ENCODE peak calls at places on chromosomes 16 and 17, in nine cellular contexts. L, H, D, B, Q, V, G, P and U are unnamed samples.

GRCh38 chr16:424623-425081 is 797 bp upstream of the RAB11FIP3 start:
- DNase-seq in Q (no peak), D (peak), V (peak), G (no peak), L (no peak), H (peak), B (peak), P (peak), U (no peak)

GRCh38 chr16:24525970-24526559 is 13.3 kb upstream of the RBBP6 start:
- DNase-seq in L (peak), B (peak), P (peak), G (no peak), Q (no peak), V (no peak), H (no peak), D (peak), U (peak)

GRCh38 chr17:65131946-65132345 is 5.2 kb upstream of the RGS9 start:
- DNase-seq in D (no peak), G (peak), V (no peak), L (no peak), Q (peak), B (no peak), H (no peak), P (peak), U (no peak)

GRCh38 chr17:66963521-66964082 is 905 bp upstream of the CACNG4 start:
- DNase-seq in H (no peak), Q (no peak), L (no peak), G (no peak), B (no peak), P (no peak), V (no peak), D (no peak), U (no peak)

GRCh38 chr17:18006495-18007239 is 32.3 kb downstream of the ATPAF2 start:
- DNase-seq in P (no peak), G (no peak), D (no peak), Q (no peak), V (no peak), B (no peak), L (no peak), H (no peak), U (no peak)

GRCh38 chr17:2239882-2240430 is 63.6 kb downstream of the SMG6 start:
- DNase-seq in G (no peak), V (no peak), L (peak), H (peak), P (peak), D (peak), B (no peak), Q (peak), U (peak)

GRCh38 chr17:8072339-8072726 is 15.2 kb downstream of the ALOX12B start:
- DNase-seq in Q (no peak), D (no peak), V (no peak), G (no peak), L (no peak), P (no peak), H (no peak), B (no peak), U (no peak)

GRCh38 chr16:72739577-72739976 is 308.4 kb downstream of the ZFHX3 start:
- DNase-seq in V (no peak), G (peak), P (peak), Q (no peak), D (no peak), H (no peak), L (peak), B (no peak), U (peak)

DNA sequence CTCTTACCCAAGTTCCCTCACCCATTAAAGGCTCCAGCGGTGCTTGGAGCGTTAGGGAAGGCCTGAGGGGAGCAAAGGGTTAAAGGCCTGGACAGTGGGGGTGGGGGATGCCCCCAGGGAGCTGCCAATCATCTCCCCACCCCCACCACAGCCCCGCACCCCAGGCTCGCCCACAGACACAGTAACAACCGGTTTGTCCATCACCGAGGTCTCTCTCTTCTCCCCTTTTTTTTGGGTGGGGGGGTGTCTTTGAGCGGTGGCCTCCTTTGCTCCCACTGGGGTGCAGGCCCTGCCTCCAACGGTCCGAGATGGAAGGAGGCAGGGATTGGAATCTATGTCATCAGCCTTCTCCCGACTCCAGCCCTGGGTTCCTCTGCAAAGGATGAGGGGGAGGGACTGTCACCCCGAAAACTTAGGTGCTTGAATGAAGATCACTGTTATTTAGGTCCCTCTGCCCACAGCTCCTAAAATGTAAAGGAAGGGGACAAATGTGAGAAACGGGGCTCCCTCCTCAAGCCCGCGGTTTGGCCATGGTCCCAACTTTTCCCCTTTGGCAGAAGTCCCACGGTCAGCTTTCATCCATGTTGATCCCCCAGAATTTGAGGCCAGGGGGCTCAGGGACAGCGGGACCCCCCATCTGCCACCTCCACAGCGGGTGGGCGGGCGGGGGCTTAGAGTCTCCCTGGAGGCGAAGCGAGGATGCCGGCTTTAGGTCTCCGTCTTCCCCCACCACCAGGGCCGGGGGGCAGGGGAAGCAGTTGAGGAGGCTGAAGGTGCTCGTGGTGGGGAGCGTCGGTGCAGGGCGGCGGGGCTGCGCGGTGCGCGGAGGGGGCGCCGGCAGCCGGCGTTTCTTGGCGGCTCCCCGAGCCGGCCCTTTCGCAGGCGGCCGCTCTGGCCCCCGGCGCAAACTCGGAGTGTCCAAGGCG is 1.7 kb downstream of the EPOP start:
- DNase-seq in P (no peak), B (no peak), V (no peak), H (no peak), Q (no peak), G (no peak), L (no peak), D (no peak), U (no peak)
- H3K4me3 ChIP-seq in P (no peak), B (peak), V (peak), H (peak), Q (no peak), G (no peak), L (peak), D (peak), U (no peak)

DNA sequence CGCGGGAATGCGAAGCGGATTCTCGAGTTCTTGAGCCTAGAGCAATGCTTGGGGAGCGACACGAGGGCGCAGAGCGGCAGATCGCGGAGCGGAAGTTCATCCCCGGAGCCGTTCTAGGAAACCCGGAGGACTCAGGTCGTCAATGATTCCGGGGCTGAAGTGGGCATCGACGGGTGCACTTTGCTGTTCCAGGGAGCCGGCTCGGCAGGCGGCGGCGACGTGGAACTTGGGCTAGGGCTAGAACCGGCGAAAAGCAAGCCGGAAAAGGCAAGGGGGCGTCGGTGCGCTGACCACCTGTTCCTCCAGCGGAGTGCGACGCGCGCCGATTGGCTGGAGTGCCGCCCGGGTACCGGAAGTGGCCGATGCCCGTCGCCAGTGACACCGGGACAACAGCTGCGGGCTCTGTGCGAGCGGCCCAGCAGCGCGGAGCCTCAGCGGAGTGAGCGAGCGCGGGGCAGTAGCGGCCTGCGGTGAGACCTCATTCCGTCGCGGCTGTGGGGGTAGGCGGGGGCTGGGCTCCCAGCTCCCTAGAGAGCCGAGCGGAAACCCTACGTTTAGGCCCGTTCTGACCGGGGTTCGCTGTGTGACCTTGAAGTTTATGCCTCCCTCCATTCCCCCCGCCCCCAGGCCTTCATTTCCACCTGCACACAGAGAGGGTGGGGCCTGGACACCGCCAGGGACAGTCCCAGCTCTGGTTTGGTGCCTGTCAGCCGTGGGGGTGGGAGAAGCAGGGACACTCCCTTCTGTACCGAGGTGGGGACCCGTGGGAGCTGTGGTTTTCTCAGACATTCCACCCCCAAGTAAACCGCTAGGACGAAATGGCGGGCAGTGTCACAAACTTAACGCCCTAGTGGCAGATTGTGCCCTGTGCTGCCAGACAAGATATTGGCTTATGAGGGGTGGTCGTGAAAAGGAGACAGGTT is at the start of gene ZFP3:
- DNase-seq in L (peak), V (peak), P (peak), B (peak), G (peak), D (peak), H (peak), Q (peak), U (peak)
- TF ChIP-seq CTCF in L (no peak), V (no peak), P (no peak), B (no peak), G (no peak), D (peak), H (no peak), Q (peak), U (no peak)

GRCh38 chr16:56422896-56423441 is 2.4 kb downstream of the AMFR start:
- DNase-seq in V (no peak), L (no peak), G (no peak), Q (no peak), D (no peak), H (no peak), P (no peak), B (no peak), U (no peak)

GRCh38 chr16:56423584-56424403 is 1.6 kb downstream of the AMFR start:
- DNase-seq in B (no peak), P (no peak), D (no peak), G (no peak), V (no peak), H (no peak), Q (no peak), L (no peak), U (no peak)

GRCh38 chr16:56420613-56421012 is 4.7 kb downstream of the AMFR start:
- DNase-seq in G (no peak), Q (no peak), H (no peak), P (no peak), V (no peak), D (no peak), L (no peak), B (no peak), U (no peak)

GRCh38 chr16:56421313-56421712 is 4.0 kb downstream of the AMFR start:
- DNase-seq in P (no peak), H (no peak), D (no peak), Q (no peak), B (no peak), L (no peak), G (no peak), V (no peak), U (no peak)

GRCh38 chr16:56421976-56422669 is 3.2 kb downstream of the AMFR start:
- DNase-seq in Q (no peak), B (no peak), G (no peak), H (no peak), P (no peak), L (no peak), V (no peak), D (no peak), U (no peak)
- H3K4me3 ChIP-seq in Q (no peak), B (no peak), G (no peak), H (no peak), P (no peak), L (peak), V (no peak), D (no peak), U (no peak)

GRCh38 chr16:49604602-49605001 is 231.0 kb downstream of the C16orf78 start:
- DNase-seq in B (no peak), G (no peak), L (no peak), H (no peak), D (no peak), V (no peak), P (no peak), Q (no peak), U (no peak)

GRCh38 chr16:49603956-49604355 is 230.4 kb downstream of the C16orf78 start:
- DNase-seq in D (no peak), Q (no peak), G (no peak), L (no peak), B (no peak), H (no peak), P (no peak), V (no peak), U (no peak)

GRCh38 chr16:49608095-49608494 is 234.5 kb downstream of the C16orf78 start:
- DNase-seq in G (no peak), V (peak), Q (no peak), H (no peak), L (no peak), P (no peak), D (peak), B (no peak), U (no peak)

GRCh38 chr16:49605536-49606241 is 232.1 kb downstream of the C16orf78 start:
- DNase-seq in D (no peak), L (no peak), P (no peak), B (no peak), Q (no peak), G (no peak), V (no peak), H (no peak), U (no peak)

DNA sequence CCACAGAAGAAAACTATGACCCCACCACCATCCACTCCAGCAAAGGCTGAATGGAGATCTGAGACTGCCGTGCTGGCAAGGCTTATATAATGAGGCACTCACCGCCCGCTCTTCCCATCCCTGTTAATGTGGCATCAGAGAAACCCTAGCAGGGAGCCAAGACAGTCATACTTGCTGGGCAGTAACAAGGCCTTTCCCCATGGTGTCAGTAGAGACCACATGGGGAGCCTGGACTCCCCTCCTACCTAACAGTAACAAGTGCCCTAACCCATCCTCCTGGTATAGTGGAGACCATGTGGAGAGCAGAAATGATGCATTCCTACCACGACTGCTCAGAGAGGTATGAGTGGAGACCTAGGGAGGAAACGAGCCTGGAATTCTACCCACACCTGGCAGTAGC is 235.2 kb downstream of the C16orf78 start:
- DNase-seq in B (no peak), L (no peak), Q (peak), V (peak), D (peak), P (peak), G (peak), H (peak), U (no peak)
- TF ChIP-seq CTCF in B (no peak), L (no peak), Q (peak), V (peak), D (peak), P (peak), G (peak), H (peak), U (peak)

GRCh38 chr16:9254863-9255262 is 163.4 kb downstream of the HAPSTR1 start:
- DNase-seq in L (no peak), H (no peak), B (no peak), P (no peak), D (no peak), G (no peak), Q (no peak), V (no peak), U (no peak)
- H3K4me3 ChIP-seq in L (no peak), H (no peak), B (no peak), P (no peak), D (no peak), G (no peak), Q (no peak), V (no peak), U (no peak)

DNA sequence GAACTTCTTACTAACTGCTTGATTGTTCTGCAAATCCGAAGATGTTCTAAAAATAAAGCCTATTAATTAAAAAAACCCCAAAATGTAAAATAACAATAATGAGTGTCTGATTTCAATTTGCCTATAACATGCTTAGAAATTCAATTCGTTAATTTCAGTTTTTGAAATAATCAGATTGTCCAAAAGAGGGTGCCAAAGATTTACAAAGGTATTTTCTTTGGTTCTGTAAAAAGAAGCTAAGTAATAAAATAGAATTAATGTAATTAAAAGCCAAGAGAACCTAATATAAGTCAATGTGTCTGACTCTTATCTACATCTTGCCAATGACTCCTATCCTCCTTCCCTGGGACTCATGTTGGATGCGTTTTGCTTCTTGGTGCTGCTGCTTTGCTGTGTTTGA is 75.0 kb upstream of the CPHXL start:
- DNase-seq in H (no peak), V (no peak), P (no peak), B (no peak), Q (no peak), G (no peak), L (no peak), D (no peak), U (no peak)
- TF ChIP-seq CTCF in H (no peak), V (no peak), P (peak), B (peak), Q (peak), G (no peak), L (peak), D (no peak), U (no peak)

DNA sequence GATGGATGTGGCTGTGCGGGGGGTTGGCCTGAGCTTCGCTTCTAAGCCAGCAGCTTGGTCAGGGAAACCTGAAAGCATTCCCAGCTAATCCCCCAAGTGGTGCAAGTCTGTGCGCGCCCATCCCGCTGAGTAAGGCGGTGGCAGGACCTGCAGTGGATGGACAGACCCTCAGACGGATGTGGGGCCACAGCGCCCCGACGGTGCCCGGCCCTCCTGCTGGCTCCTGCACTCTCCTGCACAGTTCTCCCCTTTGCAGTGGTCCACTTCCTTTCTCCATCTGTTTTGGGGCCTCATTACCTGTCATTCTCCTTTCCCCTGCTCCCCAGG is 2.3 kb downstream of the ATP2A1 start:
- DNase-seq in H (no peak), Q (no peak), D (no peak), V (no peak), P (no peak), G (no peak), B (no peak), L (no peak), U (no peak)
- H3K4me3 ChIP-seq in H (peak), Q (peak), D (peak), V (no peak), P (no peak), G (peak), B (no peak), L (no peak), U (peak)

GRCh38 chr17:58679263-58680037 is 12.4 kb downstream of the TEX14 start:
- DNase-seq in P (peak), D (peak), G (no peak), V (peak), Q (no peak), H (no peak), B (no peak), L (peak), U (no peak)
- TF ChIP-seq CTCF in P (no peak), D (no peak), G (no peak), V (peak), Q (no peak), H (no peak), B (no peak), L (no peak), U (no peak)

DNA sequence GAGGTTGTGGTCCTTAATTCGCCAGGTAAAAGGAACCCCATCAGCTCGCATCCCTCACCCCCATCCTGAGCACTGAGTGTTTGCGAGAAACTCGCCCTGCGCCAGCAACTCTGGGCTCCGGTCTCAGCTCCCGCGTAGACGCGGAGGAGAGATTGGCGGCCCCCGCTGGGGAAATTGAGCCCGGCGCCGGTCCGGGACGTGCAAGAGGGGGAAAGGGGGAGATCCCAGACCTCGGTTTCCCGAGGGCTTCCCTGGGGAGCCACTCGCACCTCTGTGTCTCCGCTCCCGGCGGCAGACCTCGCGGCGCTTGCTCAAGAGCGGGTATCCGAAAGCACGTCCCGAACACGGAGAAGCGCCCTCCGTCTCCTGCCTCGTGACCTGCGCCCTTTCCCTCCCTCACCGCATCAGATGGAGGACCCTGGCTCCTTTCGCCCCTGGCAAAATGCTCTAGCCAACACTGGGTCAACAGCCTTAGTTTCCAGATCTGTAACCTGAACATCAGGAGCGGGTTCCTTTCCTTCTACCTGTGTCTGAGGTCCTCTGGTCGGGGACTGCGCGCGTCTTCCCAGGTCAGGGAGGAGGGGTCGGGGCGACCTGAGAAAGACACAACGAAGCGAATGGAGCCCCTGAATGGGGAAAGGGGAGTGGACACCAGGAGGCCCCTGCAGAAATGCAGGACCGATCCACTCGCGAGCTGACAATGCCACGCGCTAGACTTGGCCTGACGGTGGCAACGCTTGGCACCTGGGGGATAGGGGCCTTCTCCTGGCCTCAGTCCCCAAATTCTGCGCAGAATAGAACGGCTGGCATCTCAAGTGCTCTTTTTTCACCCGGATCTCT is 2.9 kb upstream of the SOX9 start:
- DNase-seq in V (peak), Q (no peak), G (no peak), P (no peak), B (peak), D (no peak), L (no peak), H (no peak), U (no peak)
- H3K4me3 ChIP-seq in V (peak), Q (peak), G (peak), P (peak), B (peak), D (peak), L (no peak), H (peak), U (peak)

GRCh38 chr16:29256501-29256981 is 150.0 kb downstream of the NPIPB11 start:
- DNase-seq in P (no peak), Q (no peak), V (no peak), L (no peak), B (no peak), H (peak), D (no peak), G (no peak), U (no peak)
- TF ChIP-seq CTCF in P (no peak), Q (no peak), V (no peak), L (no peak), B (no peak), H (no peak), D (no peak), G (no peak), U (no peak)